ENCODE peak calls at places on chromosomes 11 and 22, in seven cellular contexts. T is stomach, Y is prostate gland, K is uterus, U is GM06990, F is PC-3, J is ovary. D is an unnamed sample.
A peak's percentile ranks its signal among the peaks of the same experiment; 100 is the strongest.

GRCh38 chr22:36315325-36315724 is 62.4 kb downstream of the APOL1 start:
- DNase-seq in T (no peak), Y (no peak), K (no peak), U (no peak), F (no peak), J (no peak), D (no peak)

GRCh38 chr11:396511-396947 is 2.5 kb downstream of the PKP3 start:
- DNase-seq in T (no peak), Y (no peak), K (no peak), U (no peak), F (no peak), J (no peak), D (no peak)

GRCh38 chr11:27150098-27150497 is 109.5 kb downstream of the BBOX1 start:
- DNase-seq in T (no peak), Y (no peak), K (no peak), U (no peak), F (no peak), J (no peak), D (no peak)

GRCh38 chr22:37940698-37941376 is 12.6 kb downstream of the C22orf23 start:
- DNase-seq in T (no peak), Y (no peak), K (no peak), U (no peak), F (no peak), J (no peak), D (no peak)

GRCh38 chr11:98630736-98631135 is 390.0 kb upstream of the CNTN5 start:
- DNase-seq in T (no peak), Y (no peak), K (no peak), U (no peak), F (no peak), J (no peak), D (no peak)

GRCh38 chr11:119629834-119630624 is 99.0 kb downstream of the NECTIN1 start:
- DNase-seq in T (no peak), Y (no peak), K (no peak), U (no peak), F (no peak), J (no peak), D (no peak)

GRCh38 chr22:41369837-41370236 is 11.9 kb upstream of the TEF start:
- DNase-seq in T (no peak), Y (no peak), K (no peak), U (no peak), F (no peak), J (no peak), D (no peak)

GRCh38 chr22:36435516-36436415 is 45.7 kb downstream of the TXN2 start:
- DNase-seq in T (peak; percentile 82), Y (peak; percentile 38), K (no peak), U (peak; percentile 59), F (no peak), J (no peak), D (no peak)

GRCh38 chr11:63710476-63711217 is 29.3 kb downstream of the RTN3 start:
- DNase-seq in T (no peak), Y (no peak), K (peak; percentile 52), U (no peak), F (peak; percentile 13), J (no peak), D (no peak)

GRCh38 chr22:27761036-27761435 is 40.5 kb downstream of the MN1 start:
- DNase-seq in T (no peak), Y (no peak), K (no peak), U (no peak), F (no peak), J (no peak), D (no peak)

DNA sequence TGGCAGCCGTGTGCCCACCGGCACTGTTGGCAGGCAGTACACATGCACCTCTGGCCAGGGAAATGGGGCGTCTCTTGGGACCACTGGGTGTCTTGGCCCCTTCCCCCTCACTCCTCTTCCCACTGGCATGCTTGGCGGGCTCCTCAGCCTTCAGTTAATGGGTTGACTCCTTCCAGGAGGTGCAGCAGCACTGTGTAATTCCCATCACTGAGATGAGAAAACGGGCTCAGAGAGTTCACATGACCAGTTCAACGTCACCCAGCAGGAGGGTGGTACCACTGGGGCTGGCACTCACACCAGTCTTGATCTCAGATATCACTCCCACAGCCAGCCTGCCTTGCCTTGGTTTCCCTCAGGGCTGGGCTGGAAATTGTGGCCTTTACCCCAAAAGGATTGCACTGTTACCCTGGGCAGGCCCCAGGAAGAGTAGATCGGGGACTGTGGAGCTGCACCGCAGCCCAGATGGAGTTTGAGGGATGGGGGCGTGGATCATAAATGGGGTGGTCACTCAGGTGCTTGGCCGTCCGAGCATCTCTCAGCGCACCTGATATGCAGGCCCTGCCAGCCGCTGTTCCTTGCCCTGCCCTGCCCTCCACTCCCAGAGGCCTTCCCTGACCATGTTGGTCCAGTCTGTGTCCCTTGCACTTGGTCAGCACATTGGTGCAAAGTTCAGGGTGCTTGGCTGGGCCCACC is 16.9 kb downstream of the CAPN5 start:
- DNase-seq in T (peak; percentile 19), Y (no peak), K (no peak), U (no peak), F (no peak), J (no peak), D (no peak)
- TF ChIP-seq CTCF in T (no peak), Y (no peak), K (no peak), U (no peak), F (no peak), J (no peak), D (no peak)

DNA sequence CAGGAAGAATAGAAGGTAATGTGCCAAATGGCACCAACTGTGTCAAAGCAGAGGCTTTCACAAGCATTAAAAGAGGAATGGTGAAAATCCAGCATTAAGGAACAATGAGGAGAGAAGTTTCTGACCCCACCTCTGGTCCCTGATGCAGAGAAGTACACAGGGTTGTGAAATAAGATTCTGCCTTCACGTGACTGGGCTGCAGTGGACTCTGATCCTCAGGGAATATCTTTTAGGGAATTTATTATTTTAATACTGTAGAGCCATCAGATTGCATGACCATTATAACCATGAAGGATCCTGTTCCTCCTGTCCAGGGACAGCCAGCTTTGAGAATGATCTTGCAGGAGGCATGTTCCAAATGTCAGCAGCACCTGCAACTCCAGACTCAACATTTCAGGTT is 74.4 kb upstream of the FAR1 start:
- DNase-seq in T (no peak), Y (no peak), K (no peak), U (no peak), F (no peak), J (no peak), D (no peak)
- H3K36me3 ChIP-seq in T (no peaks in the 10 kb centered on the region), Y (no peaks in the 10 kb centered on the region), K (no peaks in the 10 kb centered on the region), U (no peaks in the 10 kb centered on the region), F (no peaks in the 10 kb centered on the region), J (no peaks in the 10 kb centered on the region), D (no peaks in the 10 kb centered on the region)

GRCh38 chr11:60971520-60971919 is at the start of gene CD6:
- DNase-seq in T (no peak), Y (no peak), K (no peak), U (peak; percentile 51), F (no peak), J (no peak), D (no peak)
- H3K4me3 ChIP-seq in T (peak within 1 kb of the TSS; percentile 26), Y (no peak within 1 kb of the TSS), K (no peak within 1 kb of the TSS), U (no peak within 1 kb of the TSS), F (no peak within 1 kb of the TSS), J (no peak within 1 kb of the TSS), D (no peak within 1 kb of the TSS)

GRCh38 chr11:55106391-55106790 is 155.6 kb upstream of the TRIM48 start:
- DNase-seq in T (no peak), Y (no peak), K (no peak), U (no peak), F (no peak), J (no peak), D (no peak)
- TF ChIP-seq CTCF in T (no peak), Y (no peak), K (no peak), U (no peak), F (peak; percentile 23), J (no peak), D (no peak)

GRCh38 chr11:69051381-69052342 is 2.9 kb downstream of the TPCN2 start:
- DNase-seq in T (no peak), Y (no peak), K (no peak), U (peak; percentile 65), F (no peak), J (no peak), D (no peak)
- H3K36me3 ChIP-seq in T (peaks cover 14% of the 10 kb centered on the region), Y (no peaks in the 10 kb centered on the region), K (no peaks in the 10 kb centered on the region), U (no peaks in the 10 kb centered on the region), F (no peaks in the 10 kb centered on the region), J (no peaks in the 10 kb centered on the region), D (peaks cover 25% of the 10 kb centered on the region)

DNA sequence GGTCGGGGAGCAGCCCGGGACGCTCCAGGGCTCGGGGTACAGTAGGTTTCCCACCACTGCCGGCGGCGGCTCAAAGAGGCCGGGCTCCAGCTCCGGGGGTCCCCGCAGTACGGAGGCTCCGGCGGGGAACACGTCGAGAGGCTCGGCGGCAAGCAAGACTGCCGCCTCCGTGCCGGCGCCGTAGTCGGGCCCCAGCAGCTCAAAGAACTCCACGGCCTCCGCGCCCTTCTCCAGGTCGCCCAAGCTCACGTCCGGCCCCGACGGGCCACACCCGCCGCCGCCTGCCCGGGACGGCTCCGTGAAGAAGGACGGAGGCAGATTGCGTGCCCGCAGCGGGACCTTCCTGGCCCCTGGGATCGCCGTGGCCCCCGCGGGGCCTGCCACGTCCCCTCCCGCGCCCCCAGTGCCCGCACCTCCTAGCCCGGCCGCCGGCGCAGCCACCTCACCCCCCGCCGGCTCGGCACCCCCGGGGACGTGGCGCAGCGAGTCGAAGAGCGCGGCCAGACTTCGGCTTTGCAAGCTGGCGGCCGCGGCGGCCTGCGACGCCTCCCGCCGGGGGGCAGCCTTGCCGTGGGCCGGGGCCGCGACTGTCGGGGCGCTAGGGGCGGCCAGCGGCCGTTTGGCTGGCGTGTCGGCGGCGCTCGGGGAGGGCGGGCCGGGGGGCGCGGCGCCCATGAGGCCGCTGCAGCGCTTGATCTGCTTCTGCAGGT is 775 bp downstream of the FAM181B start:
- DNase-seq in T (no peak), Y (no peak), K (no peak), U (peak; percentile 23), F (no peak), J (peak; percentile 26), D (peak; percentile 21)
- H3K4me3 ChIP-seq in T (peak overlapping the region; percentile 62), Y (peak overlapping the region; percentile 51), K (peak overlapping the region; percentile 41), U (peak overlapping the region; percentile 26), F (peak overlapping the region; percentile 45), J (peak overlapping the region; percentile 33), D (peak overlapping the region; percentile 53)